ENCODE peak calls at places on chromosome 1, in nine cellular contexts. C is foreskin fibroblast, M is coronary artery, P is adrenal gland, J is fibroblast of lung, Z is fibroblast of pulmonary artery, V is cardiac muscle cell, H is thoracic aorta, A is AG04449. L is an unnamed sample.

GRCh38 chr1:147723691-147724323 is 36.6 kb downstream of the GJA5 start:
- DNase-seq in J (peak; percentile 5), C (peak; percentile 16), V (peak; percentile 84), H (no peak), M (no peak), Z (peak; percentile 81), P (peak; percentile 31), A (no peak), L (no peak)

GRCh38 chr1:165768513-165769394 is at the start of gene TMCO1:
- DNase-seq in Z (peak; percentile 99), H (peak; percentile 95), V (peak; percentile 99), J (peak; percentile 97), P (peak; percentile 91), M (peak; percentile 96), C (peak; percentile 98), A (peak; percentile 89), L (peak; percentile 95)

GRCh38 chr1:100494393-100495084 is 43.4 kb upstream of the GPR88 start:
- DNase-seq in Z (no peak), C (peak; percentile 31), J (peak; percentile 50), M (no peak), P (no peak), V (no peak), A (no peak), H (no peak), L (no peak)

GRCh38 chr1:111976842-111977241 is 12.6 kb downstream of the KCND3 start:
- DNase-seq in J (no peak), P (no peak), A (no peak), Z (no peak), H (no peak), V (peak; percentile 18), C (no peak), M (no peak), L (no peak)

GRCh38 chr1:244054247-244054923 is 3.3 kb downstream of the ZBTB18 start:
- DNase-seq in M (no peak), J (no peak), Z (no peak), P (no peak), H (no peak), A (no peak), V (no peak), C (no peak), L (no peak)

GRCh38 chr1:83905315-83905907 is 93.5 kb downstream of the TTLL7 start:
- DNase-seq in M (no peak), C (peak; percentile 54), A (no peak), V (peak; percentile 45), P (no peak), H (no peak), J (no peak), Z (peak; percentile 48), L (no peak)

GRCh38 chr1:67347688-67348472 is 40.2 kb downstream of the IL12RB2 start:
- DNase-seq in J (peak; percentile 77), C (peak; percentile 76), H (no peak), P (peak; percentile 35), V (peak; percentile 70), M (no peak), Z (peak; percentile 67), A (no peak), L (no peak)

GRCh38 chr1:19582318-19582717 is 61.8 kb upstream of the NBL1 start:
- DNase-seq in J (no peak), Z (peak; percentile 32), V (peak; percentile 62), M (no peak), A (no peak), H (no peak), C (peak; percentile 45), P (peak; percentile 37), L (no peak)

GRCh38 chr1:201640624-201641023 is 101.7 kb downstream of the NAV1 start:
- DNase-seq in P (no peak), C (peak; percentile 94), J (peak; percentile 74), V (no peak), M (no peak), H (no peak), A (no peak), Z (peak; percentile 75), L (peak; percentile 71)

GRCh38 chr1:3858231-3858981 is 1.1 kb downstream of the DFFB start:
- DNase-seq in J (peak; percentile 32), Z (peak; percentile 25), M (no peak), P (no peak), V (peak; percentile 17), C (peak; percentile 71), A (no peak), H (no peak), L (peak; percentile 10)

GRCh38 chr1:239952348-239953307 is 139.1 kb upstream of the FMN2 start:
- DNase-seq in H (no peak), V (peak; percentile 14), C (peak; percentile 33), P (no peak), M (no peak), A (no peak), Z (no peak), J (no peak), L (no peak)

DNA sequence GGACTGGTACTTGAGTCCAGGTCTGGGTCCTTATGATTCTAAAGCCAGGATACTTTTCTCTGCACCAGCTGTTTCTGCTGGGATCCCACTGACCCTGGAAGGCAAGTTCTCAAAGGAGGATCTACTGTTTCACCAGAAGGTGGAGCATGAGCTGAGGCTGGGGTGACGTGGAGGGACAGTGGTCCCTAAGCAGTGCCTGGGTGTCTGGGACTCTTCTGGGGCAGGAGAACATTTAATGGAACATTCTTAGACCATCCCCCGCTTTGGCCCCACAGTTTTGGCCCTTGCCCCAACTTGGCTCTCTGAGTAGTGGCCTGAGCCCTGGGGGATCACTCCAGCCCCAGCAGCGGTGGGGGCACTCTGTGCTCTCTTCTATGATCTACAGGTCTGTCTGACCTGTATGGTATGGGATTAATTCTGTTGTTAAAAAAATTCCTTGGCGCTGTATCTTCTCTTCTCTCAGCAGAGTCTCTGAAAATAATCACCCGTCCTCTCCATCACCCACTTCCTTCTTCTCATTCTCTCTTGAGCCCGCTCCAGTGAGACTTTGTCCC is 60.3 kb upstream of the CSF3R start:
- DNase-seq in V (peak; percentile 34), A (no peak), H (no peak), J (no peak), P (no peak), M (peak; percentile 57), Z (no peak), C (no peak), L (no peak)
- TF ChIP-seq CTCF in V (peak; percentile 26), A (peak; percentile 4), H (no peak), J (no peak), P (no peak), M (no peak), Z (peak; percentile 18), C (no peak), L (peak; percentile 22)

DNA sequence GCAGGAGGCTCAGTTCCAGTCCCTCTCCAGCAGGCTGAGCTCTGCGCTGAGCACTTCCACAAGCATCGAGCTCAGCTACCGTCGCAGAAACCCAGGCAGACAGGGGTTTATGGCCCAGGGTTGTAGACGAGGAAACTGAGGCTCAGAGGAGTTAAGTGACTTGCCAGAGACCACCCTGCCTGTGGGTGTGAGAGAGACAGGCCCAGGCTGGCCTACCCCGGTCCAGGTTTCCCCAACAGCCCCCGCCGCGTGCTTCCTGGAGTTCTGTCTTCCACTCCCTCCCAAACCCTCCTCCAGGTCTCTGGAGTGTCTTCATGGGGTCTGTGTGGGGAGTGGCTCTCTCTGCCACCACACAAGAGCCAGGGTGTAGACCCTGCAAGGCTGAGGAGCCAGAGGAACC is 615.9 kb downstream of the PTPRU start:
- DNase-seq in P (no peak), H (no peak), V (no peak), C (no peak), M (peak; percentile 45), J (no peak), Z (no peak), A (no peak), L (no peak)
- H3K4me3 ChIP-seq in P (no peak overlapping the region), H (no peak overlapping the region), V (no peak overlapping the region), C (no peak overlapping the region), M (no peak overlapping the region), J (no peak overlapping the region), Z (no peak overlapping the region), A (no peak overlapping the region), L (no peak overlapping the region)

GRCh38 chr1:89273324-89273778 is 691 bp upstream of the GBP5 start:
- DNase-seq in Z (no peak), C (no peak), A (no peak), P (no peak), H (no peak), V (no peak), M (no peak), J (no peak), L (no peak)

GRCh38 chr1:89279011-89279466 is 6.4 kb upstream of the GBP5 start:
- DNase-seq in P (no peak), M (no peak), V (no peak), A (no peak), J (no peak), C (no peak), H (no peak), Z (no peak), L (no peak)

GRCh38 chr1:89277725-89278124 is 5.1 kb upstream of the GBP5 start:
- DNase-seq in M (no peak), A (no peak), J (no peak), C (no peak), Z (peak; percentile 17), V (no peak), P (no peak), H (no peak), L (no peak)

GRCh38 chr1:89274431-89274857 is 1.8 kb upstream of the GBP5 start:
- DNase-seq in A (no peak), H (no peak), V (no peak), P (no peak), J (peak; percentile 68), Z (peak; percentile 97), C (peak; percentile 3), M (no peak), L (no peak)

GRCh38 chr1:89276690-89277089 is 4.0 kb upstream of the GBP5 start:
- DNase-seq in P (no peak), V (no peak), C (no peak), J (peak; percentile 2), M (no peak), H (no peak), A (no peak), Z (peak; percentile 28), L (no peak)
- TF ChIP-seq CTCF in P (no peak), V (no peak), C (peak; percentile 11), J (no peak), M (no peak), H (no peak), A (no peak), Z (peak; percentile 16), L (no peak)

GRCh38 chr1:26790551-26790953 is 2.8 kb downstream of the PIGV start:
- DNase-seq in A (no peak), M (no peak), Z (no peak), P (no peak), V (no peak), C (peak; percentile 9), H (no peak), J (no peak), L (no peak)

GRCh38 chr1:26789953-26790352 is 2.2 kb downstream of the PIGV start:
- DNase-seq in P (no peak), Z (no peak), A (no peak), M (no peak), J (no peak), C (no peak), V (no peak), H (no peak), L (no peak)

GRCh38 chr1:26788515-26788785 is 700 bp downstream of the PIGV start:
- DNase-seq in V (no peak), Z (no peak), M (no peak), C (no peak), H (no peak), A (no peak), J (no peak), P (no peak), L (no peak)

GRCh38 chr1:26788836-26789611 is 1.3 kb downstream of the PIGV start:
- DNase-seq in Z (peak; percentile 86), P (peak; percentile 88), V (peak; percentile 85), A (no peak), J (peak; percentile 79), H (peak; percentile 51), M (peak; percentile 89), C (peak; percentile 95), L (peak; percentile 72)

DNA sequence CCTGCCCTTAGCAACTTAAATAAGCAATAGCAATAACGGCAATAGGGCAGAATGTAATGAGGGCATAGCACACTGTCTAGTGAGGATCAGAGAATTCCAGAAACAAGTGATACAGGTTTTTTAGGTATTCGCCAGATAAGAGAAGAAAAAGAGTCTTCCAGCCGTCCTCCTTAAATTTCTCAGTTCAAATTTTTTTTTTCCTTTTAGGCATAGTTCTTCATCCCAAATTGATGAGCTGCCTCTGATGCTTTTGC is 1.8 kb downstream of the PIGV start:
- DNase-seq in J (no peak), H (no peak), A (no peak), C (no peak), P (no peak), M (no peak), V (no peak), Z (no peak), L (no peak)
- H3K4me3 ChIP-seq in J (no peak overlapping the region), H (no peak overlapping the region), A (no peak overlapping the region), C (no peak overlapping the region), P (no peak overlapping the region), M (no peak overlapping the region), V (no peak overlapping the region), Z (no peak overlapping the region), L (no peak overlapping the region)

L was measured in HFF-Myc.